ENCODE peak calls at places on chromosomes 6 and 20, in four cellular contexts. E, M, F and I are unnamed samples.
A peak's percentile ranks its signal among the peaks of the same experiment; 100 is the strongest.

GRCh38 chr6:21594427-21595264 is 1.1 kb downstream of the SOX4 start:
- DNase-seq in M (no peak), E (peak; percentile 56), F (peak; percentile 63), I (no peak)

GRCh38 chr20:44734938-44735337 is 10.7 kb upstream of the KCNK15 start:
- DNase-seq in E (no peak), M (no peak), F (peak; percentile 65), I (no peak)

GRCh38 chr6:146980900-146981329 is 223.3 kb upstream of the STXBP5 start:
- DNase-seq in M (no peak), F (no peak), E (no peak), I (no peak)

GRCh38 chr6:1832844-1833787 is 223.4 kb downstream of the FOXC1 start:
- DNase-seq in F (peak; percentile 12), E (peak; percentile 84), M (no peak), I (no peak)

GRCh38 chr20:3000852-3001523 is 42.4 kb upstream of the GNRH2 start:
- DNase-seq in F (peak; percentile 75), E (peak; percentile 55), M (no peak), I (peak; percentile 73)

GRCh38 chr20:36582322-36582721 is 8.9 kb downstream of the TGIF2 start:
- DNase-seq in E (no peak), M (no peak), F (no peak), I (no peak)

GRCh38 chr6:169501128-169501527 is 200.7 kb downstream of the WDR27 start:
- DNase-seq in M (no peak), E (no peak), F (no peak), I (no peak)

GRCh38 chr20:61812771-61813485 is 252.8 kb downstream of the TAF4 start:
- DNase-seq in M (no peak), E (no peak), F (no peak), I (no peak)

GRCh38 chr6:142774292-142774691 is 170.7 kb downstream of the HIVEP2 start:
- DNase-seq in E (no peak), F (no peak), M (no peak), I (no peak)

GRCh38 chr6:163438940-163439335 is 24.4 kb downstream of the QKI start:
- DNase-seq in M (no peak), F (no peak), E (no peak), I (no peak)

GRCh38 chr6:88869263-88870023 is 94.0 kb downstream of the RNGTT start:
- DNase-seq in F (peak; percentile 80), E (no peak), M (no peak), I (no peak)